ENCODE peak calls at places on chromosomes 13 and 19, in four cellular contexts. One of them, this sample, is unnamed.

GRCh38 chr13:73450583-73450982 is 391.8 kb downstream of the KLF5 start:
- DNase-seq in KBM-7: no peak
- DNase-seq in putamen: no peak
- DNase-seq in CD8-positive, alpha-beta T cell: no peak
- DNase-seq in this sample: no peak

GRCh38 chr13:98269386-98269785 is 92.3 kb upstream of the RNF113B start:
- DNase-seq in CD8-positive, alpha-beta T cell: no peak
- DNase-seq in KBM-7: no peak
- DNase-seq in putamen: no peak
- DNase-seq in this sample: no peak

GRCh38 chr19:17739121-17739875 is 12.0 kb upstream of the FCHO1 start:
- DNase-seq in CD8-positive, alpha-beta T cell: no peak
- DNase-seq in KBM-7: peak
- DNase-seq in putamen: peak
- DNase-seq in this sample: no peak

GRCh38 chr13:114063545-114064515 is 68.6 kb downstream of the RASA3 start:
- DNase-seq in KBM-7: no peak
- DNase-seq in putamen: no peak
- DNase-seq in CD8-positive, alpha-beta T cell: peak
- DNase-seq in this sample: peak

GRCh38 chr19:44512326-44513298 is 12.3 kb upstream of the ZNF180 start:
- DNase-seq in CD8-positive, alpha-beta T cell: no peak
- DNase-seq in KBM-7: peak
- DNase-seq in putamen: no peak
- DNase-seq in this sample: no peak

GRCh38 chr19:13718733-13719132 is 45.6 kb upstream of the MRI1 start:
- DNase-seq in putamen: peak
- DNase-seq in KBM-7: no peak
- DNase-seq in CD8-positive, alpha-beta T cell: no peak
- DNase-seq in this sample: peak

GRCh38 chr19:50492303-50493052 is 15.8 kb upstream of the GARIN5A start:
- DNase-seq in CD8-positive, alpha-beta T cell: no peak
- DNase-seq in putamen: no peak
- DNase-seq in KBM-7: peak
- DNase-seq in this sample: no peak

GRCh38 chr19:33515921-33516320 is 5.7 kb downstream of the PEPD start:
- DNase-seq in CD8-positive, alpha-beta T cell: no peak
- DNase-seq in KBM-7: no peak
- DNase-seq in putamen: no peak
- DNase-seq in this sample: no peak

GRCh38 chr19:35528218-35529038 is at the start of gene SBSN:
- DNase-seq in KBM-7: no peak
- DNase-seq in putamen: no peak
- DNase-seq in CD8-positive, alpha-beta T cell: no peak
- DNase-seq in this sample: no peak

GRCh38 chr19:42563352-42564210 is 31.1 kb downstream of the CEACAM8 start:
- DNase-seq in putamen: peak
- DNase-seq in KBM-7: peak
- DNase-seq in CD8-positive, alpha-beta T cell: no peak
- DNase-seq in this sample: peak

GRCh38 chr19:17677002-17677401 is 11.2 kb downstream of the UNC13A start:
- DNase-seq in KBM-7: no peak
- DNase-seq in CD8-positive, alpha-beta T cell: no peak
- DNase-seq in putamen: no peak
- DNase-seq in this sample: no peak

GRCh38 chr19:43633520-43633919 is 6.1 kb downstream of the CADM4 start:
- DNase-seq in putamen: no peak
- DNase-seq in KBM-7: no peak
- DNase-seq in CD8-positive, alpha-beta T cell: no peak
- DNase-seq in this sample: no peak

GRCh38 chr19:56301152-56301551 is 13.5 kb downstream of the ZSCAN5A start:
- DNase-seq in putamen: no peak
- DNase-seq in KBM-7: no peak
- DNase-seq in CD8-positive, alpha-beta T cell: no peak
- DNase-seq in this sample: no peak

GRCh38 chr13:98678741-98679140 is 73.7 kb downstream of the SLC15A1 start:
- DNase-seq in putamen: no peak
- DNase-seq in CD8-positive, alpha-beta T cell: no peak
- DNase-seq in KBM-7: no peak
- DNase-seq in this sample: no peak

GRCh38 chr13:99275093-99275469 is 16.9 kb upstream of the GPR18 start:
- DNase-seq in CD8-positive, alpha-beta T cell: peak
- DNase-seq in KBM-7: no peak
- DNase-seq in putamen: no peak
- DNase-seq in this sample: no peak

GRCh38 chr19:7699422-7700127 is 2.4 kb downstream of the FCER2 start:
- DNase-seq in putamen: no peak
- DNase-seq in CD8-positive, alpha-beta T cell: no peak
- DNase-seq in KBM-7: peak
- DNase-seq in this sample: no peak

GRCh38 chr19:2455481-2456300 is 1.1 kb downstream of the LMNB2 start:
- DNase-seq in CD8-positive, alpha-beta T cell: peak
- DNase-seq in KBM-7: no peak
- DNase-seq in putamen: no peak
- DNase-seq in this sample: no peak

GRCh38 chr19:36672368-36672767 is 5.7 kb upstream of the ZNF461 start:
- DNase-seq in CD8-positive, alpha-beta T cell: no peak
- DNase-seq in KBM-7: no peak
- DNase-seq in putamen: no peak
- DNase-seq in this sample: no peak

GRCh38 chr13:40666905-40667621 is 622 bp upstream of the FOXO1 start:
- DNase-seq in KBM-7: peak
- DNase-seq in putamen: no peak
- DNase-seq in CD8-positive, alpha-beta T cell: peak
- DNase-seq in this sample: peak

GRCh38 chr13:93522486-93522885 is 295.9 kb downstream of the GPC6 start:
- DNase-seq in KBM-7: no peak
- DNase-seq in putamen: no peak
- DNase-seq in CD8-positive, alpha-beta T cell: no peak
- DNase-seq in this sample: no peak

GRCh38 chr13:98988277-98988676 is 10.4 kb upstream of the DOCK9 start:
- DNase-seq in putamen: no peak
- DNase-seq in CD8-positive, alpha-beta T cell: no peak
- DNase-seq in KBM-7: no peak
- DNase-seq in this sample: no peak

GRCh38 chr19:34397853-34398252 is 6.3 kb upstream of the PDCD2L start:
- DNase-seq in putamen: no peak
- DNase-seq in KBM-7: no peak
- DNase-seq in CD8-positive, alpha-beta T cell: no peak
- DNase-seq in this sample: no peak

GRCh38 chr19:51391073-51391611 is 751 bp upstream of the C19orf84 start:
- DNase-seq in putamen: no peak
- DNase-seq in CD8-positive, alpha-beta T cell: no peak
- DNase-seq in KBM-7: no peak
- DNase-seq in this sample: no peak

GRCh38 chr13:112734696-112735547 is 45.1 kb downstream of the ATP11A start:
- DNase-seq in CD8-positive, alpha-beta T cell: no peak
- DNase-seq in KBM-7: no peak
- DNase-seq in putamen: no peak
- DNase-seq in this sample: no peak